ENCODE peak calls at places on chromosome 17, in eight cellular contexts. One of them, this sample, is unnamed.

GRCh38 chr17:44266402-44267164 is 1.4 kb downstream of the SLC4A1 start:
- DNase-seq in fibroblast of lung: no peak
- DNase-seq in prostate gland: no peak
- DNase-seq in OCI-LY7: no peak
- DNase-seq in HCT116: no peak
- DNase-seq in choroid plexus epithelial cell: peak
- DNase-seq in adrenal gland: peak
- DNase-seq in ovary: no peak
- DNase-seq in this sample: peak

GRCh38 chr17:44919885-44920564 is 4.7 kb upstream of the GFAP start:
- DNase-seq in fibroblast of lung: peak
- DNase-seq in prostate gland: peak
- DNase-seq in OCI-LY7: peak
- DNase-seq in HCT116: peak
- DNase-seq in choroid plexus epithelial cell: peak
- DNase-seq in adrenal gland: peak
- DNase-seq in ovary: peak
- DNase-seq in this sample: peak

GRCh38 chr17:64063766-64064224 is 43.4 kb upstream of the ICAM2 start:
- DNase-seq in fibroblast of lung: peak
- DNase-seq in prostate gland: peak
- DNase-seq in OCI-LY7: peak
- DNase-seq in HCT116: no peak
- DNase-seq in choroid plexus epithelial cell: peak
- DNase-seq in adrenal gland: peak
- DNase-seq in ovary: peak
- DNase-seq in this sample: peak

GRCh38 chr17:4877089-4877488 is 22.2 kb upstream of the C17orf107 start:
- DNase-seq in fibroblast of lung: no peak
- DNase-seq in prostate gland: no peak
- DNase-seq in OCI-LY7: no peak
- DNase-seq in HCT116: no peak
- DNase-seq in choroid plexus epithelial cell: no peak
- DNase-seq in adrenal gland: no peak
- DNase-seq in ovary: no peak
- DNase-seq in this sample: no peak

GRCh38 chr17:44633998-44634397 is 22.3 kb upstream of the MEIOC start:
- DNase-seq in fibroblast of lung: no peak
- DNase-seq in prostate gland: no peak
- DNase-seq in OCI-LY7: no peak
- DNase-seq in HCT116: no peak
- DNase-seq in choroid plexus epithelial cell: no peak
- DNase-seq in adrenal gland: no peak
- DNase-seq in ovary: no peak
- DNase-seq in this sample: no peak

GRCh38 chr17:28416703-28417311 is 10.8 kb upstream of the SLC46A1 start:
- DNase-seq in fibroblast of lung: peak
- DNase-seq in prostate gland: peak
- DNase-seq in OCI-LY7: peak
- DNase-seq in HCT116: peak
- DNase-seq in choroid plexus epithelial cell: peak
- DNase-seq in adrenal gland: peak
- DNase-seq in ovary: no peak
- DNase-seq in this sample: peak

GRCh38 chr17:53631486-53631885 is 191.2 kb upstream of the KIF2B start:
- DNase-seq in fibroblast of lung: no peak
- DNase-seq in prostate gland: no peak
- DNase-seq in OCI-LY7: no peak
- DNase-seq in HCT116: no peak
- DNase-seq in choroid plexus epithelial cell: no peak
- DNase-seq in adrenal gland: no peak
- DNase-seq in ovary: no peak
- DNase-seq in this sample: no peak

GRCh38 chr17:58755577-58756245 is at the start of gene PPM1E:
- DNase-seq in fibroblast of lung: peak
- DNase-seq in prostate gland: peak
- DNase-seq in OCI-LY7: peak
- DNase-seq in HCT116: no peak
- DNase-seq in choroid plexus epithelial cell: peak
- DNase-seq in adrenal gland: peak
- DNase-seq in ovary: peak
- DNase-seq in this sample: peak

GRCh38 chr17:54992797-54993639 is 24.5 kb downstream of the STXBP4 start:
- DNase-seq in fibroblast of lung: peak
- DNase-seq in prostate gland: peak
- DNase-seq in OCI-LY7: peak
- DNase-seq in HCT116: peak
- DNase-seq in choroid plexus epithelial cell: peak
- DNase-seq in adrenal gland: no peak
- DNase-seq in ovary: no peak
- DNase-seq in this sample: peak

GRCh38 chr17:8534498-8535188 is 95.9 kb downstream of the MYH10 start:
- DNase-seq in fibroblast of lung: no peak
- DNase-seq in prostate gland: no peak
- DNase-seq in OCI-LY7: no peak
- DNase-seq in HCT116: no peak
- DNase-seq in choroid plexus epithelial cell: no peak
- DNase-seq in adrenal gland: no peak
- DNase-seq in ovary: no peak
- DNase-seq in this sample: no peak

GRCh38 chr17:51166987-51167931 is 1.0 kb downstream of the NME2 start:
- DNase-seq in fibroblast of lung: peak
- DNase-seq in prostate gland: peak
- DNase-seq in OCI-LY7: peak
- DNase-seq in HCT116: no peak
- DNase-seq in choroid plexus epithelial cell: peak
- DNase-seq in adrenal gland: peak
- DNase-seq in ovary: peak
- DNase-seq in this sample: peak

GRCh38 chr17:6639651-6640535 is 618 bp downstream of the KIAA0753 start:
- DNase-seq in fibroblast of lung: peak
- DNase-seq in prostate gland: no peak
- DNase-seq in OCI-LY7: peak
- DNase-seq in HCT116: no peak
- DNase-seq in choroid plexus epithelial cell: peak
- DNase-seq in adrenal gland: peak
- DNase-seq in ovary: peak
- DNase-seq in this sample: peak

GRCh38 chr17:78504156-78504925 is 72.9 kb downstream of the DNAH17 start:
- DNase-seq in fibroblast of lung: no peak
- DNase-seq in prostate gland: no peak
- DNase-seq in OCI-LY7: no peak
- DNase-seq in HCT116: no peak
- DNase-seq in choroid plexus epithelial cell: no peak
- DNase-seq in adrenal gland: no peak
- DNase-seq in ovary: no peak
- DNase-seq in this sample: no peak

GRCh38 chr17:14197582-14197981 is 39.1 kb downstream of the CDRT15 start:
- DNase-seq in fibroblast of lung: no peak
- DNase-seq in prostate gland: no peak
- DNase-seq in OCI-LY7: no peak
- DNase-seq in HCT116: no peak
- DNase-seq in choroid plexus epithelial cell: no peak
- DNase-seq in adrenal gland: no peak
- DNase-seq in ovary: no peak
- DNase-seq in this sample: no peak

GRCh38 chr17:58303981-58304734 is 23.4 kb upstream of the MPO start:
- DNase-seq in fibroblast of lung: peak
- DNase-seq in prostate gland: no peak
- DNase-seq in OCI-LY7: peak
- DNase-seq in HCT116: peak
- DNase-seq in choroid plexus epithelial cell: peak
- DNase-seq in adrenal gland: no peak
- DNase-seq in ovary: no peak
- DNase-seq in this sample: peak

GRCh38 chr17:62913971-62914370 is 52.1 kb upstream of the TANC2 start:
- DNase-seq in fibroblast of lung: no peak
- DNase-seq in prostate gland: no peak
- DNase-seq in OCI-LY7: no peak
- DNase-seq in HCT116: no peak
- DNase-seq in choroid plexus epithelial cell: no peak
- DNase-seq in adrenal gland: no peak
- DNase-seq in ovary: no peak
- DNase-seq in this sample: no peak

GRCh38 chr17:58684003-58684402 is 7.8 kb downstream of the TEX14 start:
- DNase-seq in fibroblast of lung: no peak
- DNase-seq in prostate gland: no peak
- DNase-seq in OCI-LY7: no peak
- DNase-seq in HCT116: no peak
- DNase-seq in choroid plexus epithelial cell: no peak
- DNase-seq in adrenal gland: no peak
- DNase-seq in ovary: no peak
- DNase-seq in this sample: no peak

GRCh38 chr17:29007456-29008455 is 1.9 kb upstream of the SEZ6 start:
- DNase-seq in fibroblast of lung: peak
- DNase-seq in prostate gland: no peak
- DNase-seq in OCI-LY7: no peak
- DNase-seq in HCT116: peak
- DNase-seq in choroid plexus epithelial cell: no peak
- DNase-seq in adrenal gland: peak
- DNase-seq in ovary: no peak
- DNase-seq in this sample: peak

GRCh38 chr17:61498595-61498994 is 46.4 kb downstream of the TBX4 start:
- DNase-seq in fibroblast of lung: peak
- DNase-seq in prostate gland: no peak
- DNase-seq in OCI-LY7: no peak
- DNase-seq in HCT116: no peak
- DNase-seq in choroid plexus epithelial cell: no peak
- DNase-seq in adrenal gland: no peak
- DNase-seq in ovary: no peak
- DNase-seq in this sample: no peak

GRCh38 chr17:50129946-50130777 is at the start of gene SAMD14:
- DNase-seq in fibroblast of lung: peak
- DNase-seq in prostate gland: no peak
- DNase-seq in OCI-LY7: no peak
- DNase-seq in HCT116: no peak
- DNase-seq in choroid plexus epithelial cell: no peak
- DNase-seq in adrenal gland: no peak
- DNase-seq in ovary: no peak
- DNase-seq in this sample: no peak
- H3K4me3 ChIP-seq in fibroblast of lung: peak
- H3K4me3 ChIP-seq in prostate gland: peak
- H3K4me3 ChIP-seq in OCI-LY7: peak
- H3K4me3 ChIP-seq in HCT116: no peak
- H3K4me3 ChIP-seq in choroid plexus epithelial cell: peak
- H3K4me3 ChIP-seq in adrenal gland: peak
- H3K4me3 ChIP-seq in ovary: peak
- H3K4me3 ChIP-seq in this sample: peak

DNA sequence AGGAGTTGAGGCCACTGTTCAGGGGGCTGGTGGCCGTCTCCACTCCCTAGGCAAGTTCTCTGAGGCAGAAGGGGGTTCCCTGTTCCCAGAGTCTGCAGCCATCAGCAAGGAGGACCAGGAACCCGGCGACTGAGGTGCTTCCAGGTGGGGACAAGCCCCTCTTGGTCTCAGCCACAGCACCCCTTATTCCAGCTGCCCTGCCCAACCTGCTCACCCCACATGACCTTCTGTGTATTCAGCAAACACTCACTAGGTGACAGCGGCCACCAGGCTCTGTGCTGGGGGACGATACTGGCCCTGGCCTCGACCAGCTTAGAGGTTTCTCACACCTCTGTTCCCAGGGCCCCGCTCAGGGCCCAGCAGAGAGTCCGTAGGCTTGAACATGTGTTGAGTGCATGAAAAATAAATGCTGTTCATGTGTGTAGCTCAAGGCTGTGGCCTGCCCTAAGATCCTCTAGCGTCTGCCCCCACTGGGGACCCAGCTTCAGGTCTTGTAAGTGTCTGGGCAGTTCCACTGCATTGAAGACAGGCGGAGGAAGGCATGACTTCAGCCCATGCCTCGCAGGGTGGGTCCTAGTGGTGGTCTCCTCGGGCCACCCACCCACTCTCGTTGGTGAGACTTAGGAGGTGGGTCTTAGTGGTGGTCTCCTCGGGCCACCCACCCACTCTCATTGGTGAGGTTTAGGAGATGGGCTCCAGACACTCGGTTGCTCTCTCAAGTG is 44.2 kb downstream of the NT5M start:
- DNase-seq in fibroblast of lung: no peak
- DNase-seq in prostate gland: no peak
- DNase-seq in OCI-LY7: no peak
- DNase-seq in HCT116: no peak
- DNase-seq in choroid plexus epithelial cell: no peak
- DNase-seq in adrenal gland: no peak
- DNase-seq in ovary: no peak
- DNase-seq in this sample: no peak
- TF ChIP-seq CTCF in fibroblast of lung: no peak
- TF ChIP-seq CTCF in prostate gland: no peak
- TF ChIP-seq CTCF in OCI-LY7: no peak
- TF ChIP-seq CTCF in HCT116: no peak
- TF ChIP-seq CTCF in choroid plexus epithelial cell: no peak
- TF ChIP-seq CTCF in adrenal gland: no peak
- TF ChIP-seq CTCF in ovary: no peak
- TF ChIP-seq CTCF in this sample: no peak

GRCh38 chr17:80981929-80982425 is 9.7 kb upstream of the CHMP6 start:
- DNase-seq in fibroblast of lung: no peak
- DNase-seq in prostate gland: no peak
- DNase-seq in OCI-LY7: no peak
- DNase-seq in HCT116: no peak
- DNase-seq in choroid plexus epithelial cell: no peak
- DNase-seq in adrenal gland: no peak
- DNase-seq in ovary: no peak
- DNase-seq in this sample: no peak

GRCh38 chr17:80982426-80982974 is 9.1 kb upstream of the CHMP6 start:
- DNase-seq in fibroblast of lung: no peak
- DNase-seq in prostate gland: no peak
- DNase-seq in OCI-LY7: no peak
- DNase-seq in HCT116: no peak
- DNase-seq in choroid plexus epithelial cell: no peak
- DNase-seq in adrenal gland: no peak
- DNase-seq in ovary: no peak
- DNase-seq in this sample: no peak

GRCh38 chr17:80980397-80981061 is 11.1 kb upstream of the CHMP6 start:
- DNase-seq in fibroblast of lung: peak
- DNase-seq in prostate gland: no peak
- DNase-seq in OCI-LY7: no peak
- DNase-seq in HCT116: no peak
- DNase-seq in choroid plexus epithelial cell: no peak
- DNase-seq in adrenal gland: no peak
- DNase-seq in ovary: no peak
- DNase-seq in this sample: peak

GRCh38 chr17:80979547-80980378 is 11.9 kb upstream of the CHMP6 start:
- DNase-seq in fibroblast of lung: no peak
- DNase-seq in prostate gland: no peak
- DNase-seq in OCI-LY7: no peak
- DNase-seq in HCT116: no peak
- DNase-seq in choroid plexus epithelial cell: no peak
- DNase-seq in adrenal gland: no peak
- DNase-seq in ovary: no peak
- DNase-seq in this sample: no peak

GRCh38 chr17:80981062-80981902 is 10.4 kb upstream of the CHMP6 start:
- DNase-seq in fibroblast of lung: no peak
- DNase-seq in prostate gland: no peak
- DNase-seq in OCI-LY7: peak
- DNase-seq in HCT116: no peak
- DNase-seq in choroid plexus epithelial cell: no peak
- DNase-seq in adrenal gland: no peak
- DNase-seq in ovary: no peak
- DNase-seq in this sample: no peak
- H3K4me3 ChIP-seq in fibroblast of lung: no peak
- H3K4me3 ChIP-seq in prostate gland: no peak
- H3K4me3 ChIP-seq in OCI-LY7: no peak
- H3K4me3 ChIP-seq in HCT116: no peak
- H3K4me3 ChIP-seq in choroid plexus epithelial cell: no peak
- H3K4me3 ChIP-seq in adrenal gland: no peak
- H3K4me3 ChIP-seq in ovary: no peak
- H3K4me3 ChIP-seq in this sample: no peak

GRCh38 chr17:76911299-76912007 is 43.2 kb downstream of the MGAT5B start:
- DNase-seq in fibroblast of lung: no peak
- DNase-seq in prostate gland: no peak
- DNase-seq in OCI-LY7: no peak
- DNase-seq in HCT116: no peak
- DNase-seq in choroid plexus epithelial cell: no peak
- DNase-seq in adrenal gland: no peak
- DNase-seq in ovary: no peak
- DNase-seq in this sample: no peak
- TF ChIP-seq CTCF in fibroblast of lung: no peak
- TF ChIP-seq CTCF in prostate gland: no peak
- TF ChIP-seq CTCF in OCI-LY7: no peak
- TF ChIP-seq CTCF in HCT116: no peak
- TF ChIP-seq CTCF in choroid plexus epithelial cell: no peak
- TF ChIP-seq CTCF in adrenal gland: no peak
- TF ChIP-seq CTCF in ovary: no peak
- TF ChIP-seq CTCF in this sample: no peak

This sample was measured in fibroblast of pulmonary artery.